ENCODE peak calls at places on chromosome 3, in five cellular contexts. X is H9; U is activated gamma-delta T cell treated with Interleukin-2 at 50 U/mL for 16 hours; R is BE2C; V is CD8-positive, alpha-beta memory T cell. P is an unnamed sample.

GRCh38 chr3:64214002-64214696 is 11.1 kb downstream of the PRICKLE2 start:
- DNase-seq in X (no peak), U (no peak), R (peak), V (no peak), P (no peak)

GRCh38 chr3:128546646-128547045 is 53.6 kb upstream of the GATA2 start:
- DNase-seq in X (no peak), U (no peak), R (peak), V (no peak), P (no peak)

GRCh38 chr3:126732281-126733060 is 28.4 kb downstream of the CHCHD6 start:
- DNase-seq in X (no peak), U (no peak), R (no peak), V (no peak), P (no peak)

GRCh38 chr3:51815614-51816013 is 36.6 kb upstream of the IQCF6 start:
- DNase-seq in X (no peak), U (no peak), R (no peak), V (no peak), P (no peak)

GRCh38 chr3:78888650-78889049 is 879.1 kb downstream of the ROBO1 start:
- DNase-seq in X (no peak), U (no peak), R (no peak), V (no peak), P (no peak)

GRCh38 chr3:172447611-172448579 is at the start of gene GHSR:
- DNase-seq in X (peak), U (peak), R (peak), V (no peak), P (no peak)

GRCh38 chr3:150921207-150921606 is 16.0 kb upstream of the MINDY4B start:
- DNase-seq in X (no peak), U (no peak), R (no peak), V (no peak), P (no peak)

GRCh38 chr3:128068156-128068620 is 16.0 kb downstream of the SEC61A1 start:
- DNase-seq in X (peak), U (no peak), R (peak), V (no peak), P (peak)

GRCh38 chr3:143354342-143354741 is 234.8 kb downstream of the CHST2 start:
- DNase-seq in X (no peak), U (no peak), R (no peak), V (no peak), P (no peak)

GRCh38 chr3:15831927-15832326 is 34.1 kb upstream of the ANKRD28 start:
- DNase-seq in X (no peak), U (no peak), R (no peak), V (no peak), P (no peak)

GRCh38 chr3:94417963-94418455 is 355.1 kb downstream of the NSUN3 start:
- DNase-seq in X (no peak), U (no peak), R (no peak), V (no peak), P (no peak)

GRCh38 chr3:128382221-128382807 is 84.4 kb downstream of the DNAJB8 start:
- DNase-seq in X (no peak), U (no peak), R (no peak), V (no peak), P (no peak)

GRCh38 chr3:14506626-14507344 is 33.4 kb downstream of the GRIP2 start:
- DNase-seq in X (peak), U (no peak), R (no peak), V (no peak), P (no peak)

GRCh38 chr3:13338231-13338630 is 81.9 kb downstream of the NUP210 start:
- DNase-seq in X (no peak), U (no peak), R (no peak), V (no peak), P (no peak)

P was measured in central memory CD4-positive, alpha-beta T cell.